ENCODE peak calls at places on chromosome 11, in four cellular contexts. One of them, this sample, is unnamed.

GRCh38 chr11:105046898-105047579 is 1.9 kb upstream of the CARD16 start:
- DNase-seq in brain microvascular endothelial cell: peak; percentile 94
- DNase-seq in skeletal muscle cell: peak; percentile 94
- DNase-seq in foreskin melanocyte: peak; percentile 96
- DNase-seq in this sample: no peak

GRCh38 chr11:134581121-134581626 is 169.1 kb upstream of the B3GAT1 start:
- DNase-seq in skeletal muscle cell: no peak
- DNase-seq in brain microvascular endothelial cell: no peak
- DNase-seq in foreskin melanocyte: no peak
- DNase-seq in this sample: no peak

GRCh38 chr11:86449993-86450629 is 75.4 kb downstream of the CCDC81 start:
- DNase-seq in skeletal muscle cell: no peak
- DNase-seq in foreskin melanocyte: no peak
- DNase-seq in brain microvascular endothelial cell: no peak
- DNase-seq in this sample: no peak

GRCh38 chr11:8017071-8017470 is 29.9 kb downstream of the EIF3F start:
- DNase-seq in skeletal muscle cell: no peak
- DNase-seq in foreskin melanocyte: no peak
- DNase-seq in brain microvascular endothelial cell: no peak
- DNase-seq in this sample: no peak

GRCh38 chr11:78560826-78561484 is 13.7 kb downstream of the NARS2 start:
- DNase-seq in skeletal muscle cell: no peak
- DNase-seq in foreskin melanocyte: no peak
- DNase-seq in brain microvascular endothelial cell: no peak
- DNase-seq in this sample: peak; percentile 28

GRCh38 chr11:66426314-66426713 is 5.5 kb downstream of the NPAS4 start:
- DNase-seq in foreskin melanocyte: no peak
- DNase-seq in brain microvascular endothelial cell: no peak
- DNase-seq in skeletal muscle cell: no peak
- DNase-seq in this sample: no peak

GRCh38 chr11:129280027-129280811 is 88.1 kb upstream of the ARHGAP32 start:
- DNase-seq in foreskin melanocyte: no peak
- DNase-seq in brain microvascular endothelial cell: no peak
- DNase-seq in skeletal muscle cell: no peak
- DNase-seq in this sample: no peak

GRCh38 chr11:67118059-67118766 is 850 bp upstream of the KDM2A start:
- DNase-seq in brain microvascular endothelial cell: no peak
- DNase-seq in foreskin melanocyte: peak; percentile 2
- DNase-seq in skeletal muscle cell: no peak
- DNase-seq in this sample: no peak

GRCh38 chr11:34145847-34146381 is 40.5 kb downstream of the NAT10 start:
- DNase-seq in brain microvascular endothelial cell: no peak
- DNase-seq in foreskin melanocyte: no peak
- DNase-seq in skeletal muscle cell: no peak
- DNase-seq in this sample: no peak

GRCh38 chr11:1832181-1832988 is 2.4 kb upstream of the SYT8 start:
- DNase-seq in brain microvascular endothelial cell: no peak
- DNase-seq in foreskin melanocyte: no peak
- DNase-seq in skeletal muscle cell: no peak
- DNase-seq in this sample: peak; percentile 34

GRCh38 chr11:27471588-27472397 is 797 bp downstream of the LGR4 start:
- DNase-seq in foreskin melanocyte: no peak
- DNase-seq in brain microvascular endothelial cell: no peak
- DNase-seq in skeletal muscle cell: no peak
- DNase-seq in this sample: no peak

GRCh38 chr11:70176940-70177689 is 26.0 kb upstream of the FADD start:
- DNase-seq in foreskin melanocyte: no peak
- DNase-seq in brain microvascular endothelial cell: no peak
- DNase-seq in skeletal muscle cell: no peak
- DNase-seq in this sample: peak; percentile 36

GRCh38 chr11:101880208-101880607 is 34.6 kb upstream of the CEP126 start:
- DNase-seq in brain microvascular endothelial cell: peak; percentile 49
- DNase-seq in foreskin melanocyte: peak; percentile 13
- DNase-seq in skeletal muscle cell: peak; percentile 20
- DNase-seq in this sample: peak; percentile 9

GRCh38 chr11:78795862-78796261 is 221.2 kb upstream of the NARS2 start:
- DNase-seq in foreskin melanocyte: no peak
- DNase-seq in skeletal muscle cell: no peak
- DNase-seq in brain microvascular endothelial cell: no peak
- DNase-seq in this sample: no peak

GRCh38 chr11:8262552-8263108 is 1.0 kb downstream of the LMO1 start:
- DNase-seq in brain microvascular endothelial cell: peak; percentile 40
- DNase-seq in foreskin melanocyte: peak; percentile 14
- DNase-seq in skeletal muscle cell: peak; percentile 25
- DNase-seq in this sample: no peak

GRCh38 chr11:129992161-129992944 is 10.3 kb downstream of the PRDM10 start:
- DNase-seq in foreskin melanocyte: peak; percentile 5
- DNase-seq in brain microvascular endothelial cell: no peak
- DNase-seq in skeletal muscle cell: no peak
- DNase-seq in this sample: peak; percentile 77